ENCODE peak calls at places on chromosomes 11 and 22, in five cellular contexts. One of them, this sample, is unnamed.
A peak's percentile ranks its signal among the peaks of the same experiment; 100 is the strongest.

GRCh38 chr11:68140496-68141246 is 19.5 kb upstream of the CHKA start:
- DNase-seq in PC-3: no peak
- DNase-seq in fibroblast of lung: no peak
- DNase-seq in HCT116: no peak
- DNase-seq in GM12878: no peak
- DNase-seq in this sample: no peak

GRCh38 chr22:26589367-26589844 is 526 bp downstream of the TPST2 start:
- DNase-seq in PC-3: peak; percentile 4
- DNase-seq in fibroblast of lung: no peak
- DNase-seq in HCT116: no peak
- DNase-seq in GM12878: no peak
- DNase-seq in this sample: no peak

GRCh38 chr11:113161671-113162589 is 152.5 kb upstream of the TTC12 start:
- DNase-seq in PC-3: no peak
- DNase-seq in fibroblast of lung: no peak
- DNase-seq in HCT116: no peak
- DNase-seq in GM12878: no peak
- DNase-seq in this sample: no peak

GRCh38 chr11:113615098-113615497 is 91.0 kb downstream of the TMPRSS5 start:
- DNase-seq in PC-3: no peak
- DNase-seq in fibroblast of lung: no peak
- DNase-seq in HCT116: no peak
- DNase-seq in GM12878: no peak
- DNase-seq in this sample: no peak

GRCh38 chr11:77123591-77123990 is 4.5 kb upstream of the MYO7A start:
- DNase-seq in PC-3: no peak
- DNase-seq in fibroblast of lung: no peak
- DNase-seq in HCT116: no peak
- DNase-seq in GM12878: no peak
- DNase-seq in this sample: no peak

GRCh38 chr11:9571766-9572120 is 1.7 kb upstream of the WEE1 start:
- DNase-seq in PC-3: no peak
- DNase-seq in fibroblast of lung: no peak
- DNase-seq in HCT116: no peak
- DNase-seq in GM12878: no peak
- DNase-seq in this sample: no peak

GRCh38 chr11:134658481-134659080 is 246.5 kb upstream of the B3GAT1 start:
- DNase-seq in PC-3: no peak
- DNase-seq in fibroblast of lung: no peak
- DNase-seq in HCT116: no peak
- DNase-seq in GM12878: no peak
- DNase-seq in this sample: no peak

GRCh38 chr11:68314886-68315580 is 2.6 kb downstream of the LRP5 start:
- DNase-seq in PC-3: peak; percentile 93
- DNase-seq in fibroblast of lung: peak; percentile 38
- DNase-seq in HCT116: peak; percentile 26
- DNase-seq in GM12878: no peak
- DNase-seq in this sample: no peak

GRCh38 chr11:108221401-108221800 is 1.0 kb downstream of the NPAT start:
- DNase-seq in PC-3: peak; percentile 29
- DNase-seq in fibroblast of lung: peak; percentile 53
- DNase-seq in HCT116: no peak
- DNase-seq in GM12878: no peak
- DNase-seq in this sample: no peak

GRCh38 chr11:134071306-134071705 is 2.4 kb downstream of the JAM3 start:
- DNase-seq in PC-3: no peak
- DNase-seq in fibroblast of lung: no peak
- DNase-seq in HCT116: no peak
- DNase-seq in GM12878: no peak
- DNase-seq in this sample: no peak

GRCh38 chr11:71247551-71248250 is 4.7 kb downstream of the SHANK2 start:
- DNase-seq in PC-3: no peak
- DNase-seq in fibroblast of lung: no peak
- DNase-seq in HCT116: no peak
- DNase-seq in GM12878: no peak
- DNase-seq in this sample: no peak

GRCh38 chr22:35663371-35663770 is 15.1 kb downstream of the APOL6 start:
- DNase-seq in PC-3: no peak
- DNase-seq in fibroblast of lung: peak; percentile 49
- DNase-seq in HCT116: no peak
- DNase-seq in GM12878: no peak
- DNase-seq in this sample: no peak

GRCh38 chr22:37242395-37242918 is 1.6 kb downstream of the RAC2 start:
- DNase-seq in PC-3: peak; percentile 51
- DNase-seq in fibroblast of lung: no peak
- DNase-seq in HCT116: no peak
- DNase-seq in GM12878: peak; percentile 92
- DNase-seq in this sample: no peak

GRCh38 chr22:29187831-29188230 is 17.9 kb upstream of the EMID1 start:
- DNase-seq in PC-3: no peak
- DNase-seq in fibroblast of lung: no peak
- DNase-seq in HCT116: no peak
- DNase-seq in GM12878: no peak
- DNase-seq in this sample: no peak

GRCh38 chr11:77506857-77507256 is 33.0 kb upstream of the PAK1 start:
- DNase-seq in PC-3: peak; percentile 96
- DNase-seq in fibroblast of lung: no peak
- DNase-seq in HCT116: peak; percentile 3
- DNase-seq in GM12878: no peak
- DNase-seq in this sample: peak; percentile 60

GRCh38 chr22:30425616-30426394 is at the start of gene MTFP1:
- DNase-seq in PC-3: peak; percentile 59
- DNase-seq in fibroblast of lung: peak; percentile 63
- DNase-seq in HCT116: no peak
- DNase-seq in GM12878: no peak
- DNase-seq in this sample: no peak

GRCh38 chr11:42595856-42596255 is 715.9 kb upstream of the API5 start:
- DNase-seq in PC-3: no peak
- DNase-seq in fibroblast of lung: no peak
- DNase-seq in HCT116: no peak
- DNase-seq in GM12878: no peak
- DNase-seq in this sample: no peak

GRCh38 chr11:36109850-36110606 is 166.2 kb downstream of the LDLRAD3 start:
- DNase-seq in PC-3: no peak
- DNase-seq in fibroblast of lung: no peak
- DNase-seq in HCT116: no peak
- DNase-seq in GM12878: no peak
- DNase-seq in this sample: no peak

GRCh38 chr22:49266561-49267519 is 560.8 kb downstream of the BRD1 start:
- DNase-seq in PC-3: no peak
- DNase-seq in fibroblast of lung: no peak
- DNase-seq in HCT116: no peak
- DNase-seq in GM12878: no peak
- DNase-seq in this sample: no peak

GRCh38 chr22:23878219-23878618 is 16.0 kb upstream of the MIF start:
- DNase-seq in PC-3: no peak
- DNase-seq in fibroblast of lung: no peak
- DNase-seq in HCT116: no peak
- DNase-seq in GM12878: no peak
- DNase-seq in this sample: no peak

DNA sequence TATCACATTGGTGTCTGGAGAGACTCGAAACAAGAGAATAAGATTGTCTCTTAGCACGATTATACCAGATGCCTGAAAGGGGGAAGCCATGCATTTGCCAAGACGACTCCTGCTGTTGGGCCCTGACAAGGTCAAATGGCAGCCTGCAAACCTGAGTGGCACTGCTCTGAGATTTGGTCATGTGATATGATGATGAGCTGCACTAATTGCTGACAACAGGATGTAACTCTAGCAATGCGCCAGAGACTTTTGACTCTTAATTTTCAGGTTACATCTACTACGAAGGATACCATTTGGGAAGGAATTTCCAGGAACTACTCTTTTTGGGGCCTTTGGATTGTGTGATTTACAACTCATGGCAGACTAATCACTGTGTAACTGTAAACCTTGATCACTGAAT is 13.1 kb downstream of the TREH start:
- DNase-seq in PC-3: no peak
- DNase-seq in fibroblast of lung: no peak
- DNase-seq in HCT116: no peak
- DNase-seq in GM12878: no peak
- DNase-seq in this sample: no peak
- H2AFZ ChIP-seq in PC-3: no peak overlapping the region
- H2AFZ ChIP-seq in fibroblast of lung: no peak overlapping the region
- H2AFZ ChIP-seq in HCT116: no peak overlapping the region
- H2AFZ ChIP-seq in GM12878: no peak overlapping the region
- H2AFZ ChIP-seq in this sample: no peak overlapping the region

GRCh38 chr11:63599211-63600122 is 14.8 kb downstream of the PLAAT3 start:
- DNase-seq in PC-3: peak; percentile 46
- DNase-seq in fibroblast of lung: no peak
- DNase-seq in HCT116: no peak
- DNase-seq in GM12878: no peak
- DNase-seq in this sample: peak; percentile 61
- H3K79me2 ChIP-seq in PC-3: no peaks in the 10 kb centered on the region
- H3K79me2 ChIP-seq in fibroblast of lung: no peaks in the 10 kb centered on the region
- H3K79me2 ChIP-seq in HCT116: no peaks in the 10 kb centered on the region
- H3K79me2 ChIP-seq in GM12878: no peaks in the 10 kb centered on the region
- H3K79me2 ChIP-seq in this sample: no peaks in the 10 kb centered on the region

GRCh38 chr22:46263208-46263575 is at the start of gene PKDREJ:
- DNase-seq in PC-3: no peak
- DNase-seq in fibroblast of lung: no peak
- DNase-seq in HCT116: no peak
- DNase-seq in GM12878: no peak
- DNase-seq in this sample: no peak
- H3K4me2 ChIP-seq in PC-3: no peak within 1 kb of the TSS
- H3K4me2 ChIP-seq in fibroblast of lung: no peak within 1 kb of the TSS
- H3K4me2 ChIP-seq in HCT116: no peak within 1 kb of the TSS
- H3K4me2 ChIP-seq in GM12878: no peak within 1 kb of the TSS
- H3K4me2 ChIP-seq in this sample: peak within 1 kb of the TSS; percentile 27

DNA sequence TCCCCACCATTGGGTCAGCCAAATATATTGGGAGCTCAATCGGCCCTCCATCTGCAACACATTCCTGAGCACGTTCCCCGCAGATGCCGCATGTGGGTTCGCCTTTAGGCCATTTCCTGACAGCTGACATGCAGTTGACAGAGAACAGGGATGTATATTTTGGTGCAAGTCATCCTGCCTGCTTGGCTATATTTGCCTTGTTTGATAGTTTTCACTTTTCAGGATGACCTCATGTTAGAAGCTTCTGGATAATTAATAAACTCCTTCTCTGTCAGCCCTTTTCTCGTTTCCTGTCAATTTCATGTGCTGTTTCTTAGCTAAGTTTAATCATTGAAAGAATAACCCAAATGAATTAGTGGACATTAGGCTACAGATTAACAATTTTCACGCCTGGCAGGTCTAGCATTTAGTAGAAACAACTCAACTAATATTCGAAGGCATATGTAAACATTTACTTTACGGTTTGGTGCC is 105.7 kb upstream of the SLC5A12 start:
- DNase-seq in PC-3: no peak
- DNase-seq in fibroblast of lung: peak; percentile 82
- DNase-seq in HCT116: no peak
- DNase-seq in GM12878: no peak
- DNase-seq in this sample: no peak
- H2AFZ ChIP-seq in PC-3: no peak overlapping the region
- H2AFZ ChIP-seq in fibroblast of lung: no peak overlapping the region
- H2AFZ ChIP-seq in HCT116: no peak overlapping the region
- H2AFZ ChIP-seq in GM12878: no peak overlapping the region
- H2AFZ ChIP-seq in this sample: no peak overlapping the region

DNA sequence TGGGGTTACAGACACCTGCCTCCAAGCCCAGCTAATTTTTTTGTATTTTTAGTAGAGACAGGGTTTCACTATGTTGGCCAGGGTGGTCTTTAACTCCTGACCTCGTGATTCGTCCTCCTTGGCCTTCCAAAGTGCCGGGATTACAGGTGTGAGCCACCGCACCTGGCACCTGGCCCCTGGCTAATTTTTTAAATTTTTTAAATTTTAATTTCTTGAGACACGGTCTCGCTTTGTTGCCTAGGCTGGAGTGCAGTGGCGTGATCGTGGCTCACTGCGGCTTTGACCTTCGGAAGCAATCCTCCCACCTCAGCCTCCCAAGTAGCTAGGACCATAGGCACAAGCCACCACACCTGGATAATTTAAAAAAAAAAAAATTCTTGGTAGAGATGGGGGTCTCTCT is 14.6 kb downstream of the PPP6R2 start:
- DNase-seq in PC-3: no peak
- DNase-seq in fibroblast of lung: no peak
- DNase-seq in HCT116: no peak
- DNase-seq in GM12878: no peak
- DNase-seq in this sample: no peak
- H3K79me2 ChIP-seq in PC-3: peaks cover 83% of the 10 kb centered on the region
- H3K79me2 ChIP-seq in fibroblast of lung: peaks cover 52% of the 10 kb centered on the region
- H3K79me2 ChIP-seq in HCT116: peaks cover 89% of the 10 kb centered on the region
- H3K79me2 ChIP-seq in GM12878: peaks cover 10% of the 10 kb centered on the region
- H3K79me2 ChIP-seq in this sample: peaks cover 57% of the 10 kb centered on the region

DNA sequence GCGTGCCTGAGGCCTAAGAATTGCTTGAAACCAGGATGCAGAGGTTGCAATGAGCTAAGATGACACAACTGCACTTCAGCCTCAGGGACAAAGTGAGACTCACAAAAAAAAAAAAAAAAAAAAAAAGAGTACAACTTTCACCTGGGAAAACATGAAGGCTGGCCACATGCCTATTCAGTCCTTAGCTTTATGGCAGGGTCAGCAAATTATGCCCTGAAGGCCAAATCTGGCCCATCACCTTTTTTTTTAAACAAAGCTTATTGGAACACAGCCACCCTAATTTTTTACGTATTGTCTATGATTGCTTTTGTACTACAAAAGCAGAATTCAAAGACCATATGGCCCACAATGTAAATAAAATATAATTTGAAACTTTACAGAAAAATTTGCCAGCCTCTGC is 8.2 kb downstream of the FSHB start:
- DNase-seq in PC-3: no peak
- DNase-seq in fibroblast of lung: no peak
- DNase-seq in HCT116: no peak
- DNase-seq in GM12878: no peak
- DNase-seq in this sample: no peak
- H3K4me2 ChIP-seq in PC-3: no peak overlapping the region
- H3K4me2 ChIP-seq in fibroblast of lung: no peak overlapping the region
- H3K4me2 ChIP-seq in HCT116: no peak overlapping the region
- H3K4me2 ChIP-seq in GM12878: no peak overlapping the region
- H3K4me2 ChIP-seq in this sample: no peak overlapping the region

GRCh38 chr11:21654091-21654490 is 538.8 kb upstream of the ANO5 start:
- DNase-seq in PC-3: no peak
- DNase-seq in fibroblast of lung: no peak
- DNase-seq in HCT116: no peak
- DNase-seq in GM12878: no peak
- DNase-seq in this sample: no peak
- H2AFZ ChIP-seq in PC-3: no peak overlapping the region
- H2AFZ ChIP-seq in fibroblast of lung: no peak overlapping the region
- H2AFZ ChIP-seq in HCT116: no peak overlapping the region
- H2AFZ ChIP-seq in GM12878: no peak overlapping the region
- H2AFZ ChIP-seq in this sample: no peak overlapping the region